ENCODE peak calls at places on chromosomes 7 and 10, in nine cellular contexts. W is activated CD4-positive, alpha-beta T cell treated with anti-CD3 and anti-CD28 coated beads, Interleukin-2, amount 50 U/mL, for 1 hour; U is nucleus accumbens; Z is mucosa of descending colon; C is dermis blood vessel endothelial cell; G is ACHN; P is bronchial epithelial cell; D is stimulated activated CD4-positive, alpha-beta T cell treated with anti-CD3 and anti-CD28 coated beads, Interleukin-4, amount 100 ng/mL, for 4 hours; F is fibroblast of lung. S is an unnamed sample.
A peak's percentile ranks its signal among the peaks of the same experiment; 100 is the strongest.

GRCh38 chr7:1646957-1647891 is 22.9 kb upstream of the ELFN1 start:
- DNase-seq in P (no peak), C (no peak), W (no peak), F (peak; percentile 32), G (no peak), D (no peak), U (no peak), Z (no peak), S (no peak)

GRCh38 chr7:81140206-81140605 is 221.4 kb upstream of the SEMA3C start:
- DNase-seq in U (no peak), Z (no peak), G (no peak), D (no peak), F (no peak), W (no peak), C (no peak), P (no peak), S (no peak)

GRCh38 chr7:16348251-16348650 is 73.1 kb downstream of the CRPPA start:
- DNase-seq in W (no peak), U (no peak), G (no peak), P (no peak), F (no peak), D (no peak), Z (no peak), C (no peak), S (no peak)

GRCh38 chr10:13706604-13707003 is 119.8 kb downstream of the PRPF18 start:
- DNase-seq in U (no peak), F (peak; percentile 35), C (no peak), Z (peak; percentile 30), D (no peak), G (no peak), P (no peak), W (no peak), S (no peak)

GRCh38 chr10:19749185-19749729 is 67.0 kb upstream of the PLXDC2 start:
- DNase-seq in P (peak; percentile 2), U (no peak), F (peak; percentile 89), G (no peak), W (no peak), Z (no peak), D (no peak), C (no peak), S (no peak)

GRCh38 chr7:14635955-14636354 is 266.6 kb downstream of the DGKB start:
- DNase-seq in U (no peak), F (no peak), G (no peak), W (no peak), Z (no peak), P (no peak), C (no peak), D (no peak), S (no peak)

GRCh38 chr7:115707236-115707635 is 323.3 kb downstream of the TFEC start:
- DNase-seq in C (peak; percentile 18), D (no peak), F (peak; percentile 1), P (peak; percentile 42), U (no peak), G (peak; percentile 65), Z (no peak), W (no peak), S (peak; percentile 20)

GRCh38 chr7:69610675-69611037 is 12.4 kb downstream of the AUTS2 start:
- DNase-seq in Z (no peak), W (no peak), G (no peak), P (no peak), U (no peak), D (no peak), F (no peak), C (no peak), S (no peak)

GRCh38 chr7:34354906-34355305 is 303.1 kb upstream of the NPSR1 start:
- DNase-seq in D (no peak), U (no peak), G (no peak), W (no peak), Z (no peak), C (no peak), P (peak; percentile 47), F (peak; percentile 91), S (no peak)